ENCODE peak calls at places on chromosome 15, in seven cellular contexts. E is GM03348; L is activated T-helper 1 cell treated with anti-CD3 and anti-CD28 coated beads, Interleukin-2, amount 50 U/mL, for 16 hours; S is dorsolateral prefrontal cortex; K is Kasumi-1; M is iPS-NIHi11; Y is NCI-H69. J is an unnamed sample.

GRCh38 chr15:70698991-70699390 is 64.4 kb downstream of the UACA start:
- DNase-seq in E (no peak), L (no peak), S (no peak), K (no peak), M (no peak), Y (no peak), J (no peak)

GRCh38 chr15:100899601-100900000 is 19.6 kb upstream of the LRRK1 start:
- DNase-seq in E (no peak), L (no peak), S (no peak), K (no peak), M (no peak), Y (no peak), J (no peak)

GRCh38 chr15:33963831-33964664 is 4.2 kb upstream of the CHRM5 start:
- DNase-seq in E (peak), L (no peak), S (no peak), K (peak), M (peak), Y (peak), J (peak)

GRCh38 chr15:64013179-64014043 is 32.9 kb downstream of the DAPK2 start:
- DNase-seq in E (peak), L (no peak), S (no peak), K (no peak), M (no peak), Y (peak), J (no peak)

GRCh38 chr15:33960160-33960559 is 8.1 kb upstream of the CHRM5 start:
- DNase-seq in E (no peak), L (no peak), S (no peak), K (peak), M (no peak), Y (no peak), J (no peak)

GRCh38 chr15:31279221-31280036 is 47.2 kb upstream of the KLF13 start:
- DNase-seq in E (no peak), L (no peak), S (peak), K (no peak), M (peak), Y (no peak), J (no peak)

GRCh38 chr15:90221251-90221900 is 12.4 kb downstream of the CIB1 start:
- DNase-seq in E (peak), L (no peak), S (peak), K (peak), M (peak), Y (peak), J (peak)

GRCh38 chr15:94031072-94031471 is 200.3 kb upstream of the MCTP2 start:
- DNase-seq in E (no peak), L (no peak), S (no peak), K (no peak), M (no peak), Y (no peak), J (no peak)

GRCh38 chr15:91632981-91633380 is 220.5 kb upstream of the SLCO3A1 start:
- DNase-seq in E (no peak), L (no peak), S (no peak), K (no peak), M (no peak), Y (no peak), J (no peak)

GRCh38 chr15:30038667-30039523 is 43.9 kb upstream of the GOLGA8J start:
- DNase-seq in E (no peak), L (no peak), S (no peak), K (no peak), M (no peak), Y (peak), J (no peak)

GRCh38 chr15:94186770-94187331 is 44.5 kb upstream of the MCTP2 start:
- DNase-seq in E (no peak), L (no peak), S (no peak), K (no peak), M (no peak), Y (peak), J (no peak)

GRCh38 chr15:42090375-42090774 is 4.0 kb downstream of the PLA2G4D start:
- DNase-seq in E (no peak), L (no peak), S (no peak), K (no peak), M (no peak), Y (peak), J (no peak)

GRCh38 chr15:73125219-73125618 is 73.0 kb downstream of the NEO1 start:
- DNase-seq in E (no peak), L (no peak), S (no peak), K (no peak), M (no peak), Y (no peak), J (no peak)

GRCh38 chr15:73899197-73900128 is 26.1 kb downstream of the TBC1D21 start:
- DNase-seq in E (peak), L (no peak), S (no peak), K (peak), M (no peak), Y (no peak), J (no peak)

GRCh38 chr15:38335106-38335505 is 82.5 kb downstream of the SPRED1 start:
- DNase-seq in E (no peak), L (no peak), S (no peak), K (no peak), M (no peak), Y (peak), J (no peak)

GRCh38 chr15:68620721-68621528 is 42.1 kb downstream of the CORO2B start:
- DNase-seq in E (peak), L (no peak), S (peak), K (no peak), M (no peak), Y (peak), J (no peak)